ENCODE peak calls at places on chromosome 4, in ten cellular contexts. N is lower lobe of right lung, W is cardiac fibroblast, Y is neural progenitor cell, V is fibroblast of the aortic adventitia, U is GM06990, A is uterus, K is H9, J is suprapubic skin, G is right lobe of liver. Z is an unnamed sample.

GRCh38 chr4:140604544-140604943 is 35.8 kb upstream of the UCP1 start:
- DNase-seq in U (no peak), J (no peak), G (no peak), V (no peak), N (no peak), Y (no peak), K (no peak), W (no peak), A (no peak), Z (no peak)

GRCh38 chr4:16761031-16761430 is 137.4 kb downstream of the LDB2 start:
- DNase-seq in Y (no peak), G (no peak), V (no peak), W (no peak), K (no peak), U (no peak), A (no peak), J (no peak), N (no peak), Z (no peak)

GRCh38 chr4:152342293-152342692 is 193.6 kb downstream of the FBXW7 start:
- DNase-seq in V (no peak), W (peak; percentile 59), N (no peak), A (no peak), G (no peak), Y (no peak), U (no peak), J (no peak), K (no peak), Z (no peak)

GRCh38 chr4:42844422-42844821 is 48.1 kb upstream of the GRXCR1 start:
- DNase-seq in N (no peak), W (no peak), J (no peak), Y (no peak), G (no peak), U (no peak), A (no peak), V (no peak), K (no peak), Z (no peak)

GRCh38 chr4:141625023-141625422 is 11.4 kb upstream of the IL15 start:
- DNase-seq in Y (peak; percentile 9), N (no peak), W (no peak), G (no peak), U (no peak), V (no peak), A (no peak), J (no peak), K (no peak), Z (no peak)

GRCh38 chr4:206054-206453 is 81.8 kb downstream of the ZNF718 start:
- DNase-seq in Y (no peak), A (no peak), G (no peak), K (no peak), V (no peak), U (no peak), J (no peak), N (no peak), W (no peak), Z (no peak)

GRCh38 chr4:157217708-157218107 is 2.8 kb upstream of the GRIA2 start:
- DNase-seq in N (no peak), G (no peak), W (peak; percentile 58), V (peak; percentile 45), A (no peak), Y (peak; percentile 35), K (no peak), U (no peak), J (no peak), Z (no peak)

GRCh38 chr4:12949719-12950118 is 534.4 kb downstream of the RAB28 start:
- DNase-seq in V (no peak), N (no peak), K (no peak), Y (no peak), G (peak; percentile 25), J (no peak), W (no peak), U (no peak), A (no peak), Z (no peak)

GRCh38 chr4:48692023-48692422 is 88.1 kb downstream of the FRYL start:
- DNase-seq in G (no peak), U (no peak), A (no peak), N (no peak), J (no peak), Y (no peak), K (no peak), W (no peak), V (no peak), Z (no peak)

GRCh38 chr4:48694824-48695223 is 85.3 kb downstream of the FRYL start:
- DNase-seq in U (no peak), N (no peak), W (no peak), Y (no peak), K (no peak), G (no peak), J (no peak), A (no peak), V (no peak), Z (no peak)

GRCh38 chr4:48693856-48694574 is 86.1 kb downstream of the FRYL start:
- DNase-seq in K (no peak), J (no peak), U (no peak), W (no peak), A (no peak), V (no peak), N (no peak), Y (peak; percentile 21), G (no peak), Z (no peak)

GRCh38 chr4:48688953-48689352 is 91.1 kb downstream of the FRYL start:
- DNase-seq in K (no peak), A (no peak), G (no peak), N (no peak), U (no peak), Y (no peak), W (no peak), V (no peak), J (no peak), Z (no peak)

GRCh38 chr4:48692897-48693296 is 87.2 kb downstream of the FRYL start:
- DNase-seq in V (peak; percentile 22), W (no peak), Y (no peak), G (no peak), U (no peak), N (no peak), K (no peak), A (no peak), J (no peak), Z (no peak)
- TF ChIP-seq CTCF in V (no peak), W (no peak), Y (no peak), G (no peak), U (no peak), N (no peak), K (no peak), A (no peak), J (no peak), Z (no peak)

DNA sequence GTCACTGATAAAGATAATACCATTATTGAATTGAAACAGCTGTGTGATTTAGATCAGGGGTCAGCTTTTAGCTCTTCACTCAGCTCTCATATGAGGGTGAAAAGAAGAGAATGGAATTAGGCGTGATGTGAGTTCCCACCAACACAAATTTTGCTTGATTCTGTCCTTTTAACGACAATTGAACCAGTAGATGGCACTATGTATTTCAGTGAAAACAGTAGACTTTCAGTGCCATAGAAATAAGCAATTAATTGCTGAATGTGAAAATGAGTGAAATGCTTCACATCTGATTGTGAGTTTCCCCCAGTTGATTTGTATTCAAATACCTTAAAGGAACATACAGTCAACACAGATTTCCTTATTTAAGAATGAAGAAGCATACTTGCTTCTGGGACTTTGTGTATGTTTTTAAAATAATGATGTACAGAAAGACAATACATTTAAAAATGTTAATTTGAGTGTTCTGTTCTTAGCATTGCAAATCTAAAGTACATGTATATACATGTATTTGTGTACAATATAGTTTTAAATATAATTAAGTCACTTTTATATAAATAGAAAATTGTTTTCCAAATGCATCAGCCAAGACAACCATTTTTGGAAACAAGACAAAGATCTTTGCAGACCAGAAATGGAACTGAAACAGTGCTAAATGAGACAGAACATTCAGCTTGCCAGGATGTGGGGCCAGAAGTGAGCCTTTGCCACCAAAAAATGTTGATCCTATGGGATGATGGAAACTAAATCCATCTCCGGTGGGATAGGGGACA is 178.8 kb downstream of the SNCA start:
- DNase-seq in U (peak; percentile 29), W (peak; percentile 32), G (no peak), J (no peak), Y (peak; percentile 30), A (no peak), K (no peak), V (peak; percentile 32), N (no peak), Z (no peak)
- TF ChIP-seq CTCF in U (peak; percentile 44), W (peak; percentile 31), G (no peak), J (no peak), Y (peak; percentile 49), A (peak; percentile 39), K (peak; percentile 60), V (peak; percentile 23), N (peak; percentile 28), Z (peak; percentile 35)

GRCh38 chr4:153573881-153574807 is 108.0 kb downstream of the TMEM131L start:
- DNase-seq in Y (peak; percentile 16), K (no peak), J (no peak), N (peak; percentile 63), W (peak; percentile 85), V (peak; percentile 92), A (peak; percentile 63), U (peak; percentile 41), G (peak; percentile 62), Z (no peak)

GRCh38 chr4:153572609-153573008 is 106.4 kb downstream of the TMEM131L start:
- DNase-seq in W (no peak), U (no peak), K (no peak), J (no peak), V (no peak), G (no peak), N (no peak), Y (no peak), A (no peak), Z (no peak)

GRCh38 chr4:153573221-153573620 is 107.1 kb downstream of the TMEM131L start:
- DNase-seq in U (no peak), W (no peak), Y (no peak), J (no peak), K (no peak), G (no peak), A (no peak), N (no peak), V (no peak), Z (no peak)

GRCh38 chr4:153570228-153570973 is 104.2 kb downstream of the TMEM131L start:
- DNase-seq in J (no peak), N (no peak), K (no peak), U (peak; percentile 36), G (no peak), W (no peak), V (no peak), Y (no peak), A (no peak), Z (no peak)

DNA sequence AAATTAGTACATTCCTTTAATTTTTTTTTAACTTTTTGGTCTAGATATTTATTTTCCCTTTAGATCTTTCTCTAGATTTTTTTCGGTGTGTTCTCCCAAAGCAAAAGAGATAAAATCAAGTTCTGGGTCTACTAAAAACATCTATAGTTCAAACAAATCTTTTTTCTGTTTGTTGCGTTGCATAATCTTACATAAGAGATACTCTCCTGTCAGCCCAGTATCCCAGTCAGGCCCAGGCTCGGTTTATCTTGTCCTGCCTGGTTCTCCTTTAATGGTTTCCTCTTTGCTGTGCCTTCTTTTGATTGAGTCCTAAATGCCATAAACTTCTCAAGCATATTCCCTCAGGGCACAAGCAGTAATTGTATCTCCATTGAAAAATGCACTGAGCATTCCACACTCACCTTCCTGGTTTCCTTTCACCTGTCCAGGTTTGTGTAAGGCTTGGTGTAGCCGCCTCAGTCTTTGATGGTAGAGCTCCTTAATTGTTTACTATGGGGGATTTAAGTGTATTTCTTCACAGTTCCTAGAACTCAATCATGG is 104.9 kb downstream of the TMEM131L start:
- DNase-seq in Y (no peak), V (no peak), N (no peak), G (no peak), K (no peak), W (no peak), J (no peak), U (no peak), A (no peak), Z (no peak)
- TF ChIP-seq CTCF in Y (no peak), V (no peak), N (no peak), G (no peak), K (no peak), W (no peak), J (no peak), U (no peak), A (no peak), Z (no peak)

DNA sequence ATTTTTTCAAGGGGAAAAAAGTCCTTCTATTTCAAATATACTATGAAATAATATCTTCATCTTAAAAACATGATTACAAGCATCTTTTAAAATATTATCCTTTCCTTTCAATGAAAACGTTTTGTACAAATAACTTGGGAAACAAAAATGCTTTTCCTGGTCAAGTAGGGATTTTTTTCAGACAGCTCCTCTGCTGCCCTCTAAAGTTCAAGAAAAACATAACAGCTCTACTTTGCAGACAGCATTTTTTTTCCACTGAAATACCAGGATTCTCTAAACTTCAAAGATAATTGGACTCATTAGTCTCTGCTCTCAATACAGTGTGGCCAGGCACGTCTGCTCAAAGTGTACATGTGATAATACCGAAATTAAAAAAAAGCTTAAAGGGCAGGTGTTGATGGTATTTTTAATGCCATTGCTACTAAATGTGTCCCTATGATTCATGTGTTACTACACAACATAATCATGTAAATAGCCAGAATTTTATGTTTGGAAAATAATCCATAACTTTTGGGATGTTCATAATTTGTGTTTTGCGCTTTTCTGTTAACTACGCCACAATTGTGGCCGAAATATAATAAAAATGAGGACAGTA is 479.0 kb downstream of the KCNIP4 start:
- DNase-seq in A (no peak), G (no peak), V (peak; percentile 13), U (no peak), K (no peak), J (no peak), N (no peak), Y (peak; percentile 31), W (peak; percentile 43), Z (no peak)
- TF ChIP-seq CTCF in A (peak; percentile 37), G (peak; percentile 49), V (peak; percentile 48), U (peak; percentile 30), K (peak; percentile 71), J (no peak), N (peak; percentile 44), Y (peak; percentile 76), W (peak; percentile 52), Z (peak; percentile 88)